ENCODE peak calls at places on chromosomes 11 and 22, in seven cellular contexts. One of them, this sample, is unnamed.

GRCh38 chr11:57942808-57943207 is 80.9 kb upstream of the OR9Q1 start:
- DNase-seq in tibial nerve: no peak
- DNase-seq in esophagus muscularis mucosa: no peak
- DNase-seq in transverse colon: no peak
- DNase-seq in stomach: no peak
- DNase-seq in GM12878: no peak
- DNase-seq in HepG2: no peak
- DNase-seq in this sample: no peak

GRCh38 chr22:46106279-46107022 is 43.9 kb upstream of the PPARA start:
- DNase-seq in stomach: no peak
- DNase-seq in tibial nerve: no peak
- DNase-seq in HepG2: no peak
- DNase-seq in esophagus muscularis mucosa: no peak
- DNase-seq in transverse colon: no peak
- DNase-seq in GM12878: no peak
- DNase-seq in this sample: no peak

GRCh38 chr22:39244496-39245129 is at the start of gene PDGFB:
- DNase-seq in stomach: peak; percentile 61
- DNase-seq in transverse colon: peak; percentile 41
- DNase-seq in HepG2: no peak
- DNase-seq in tibial nerve: no peak
- DNase-seq in GM12878: no peak
- DNase-seq in esophagus muscularis mucosa: no peak
- DNase-seq in this sample: no peak

GRCh38 chr22:22943521-22944267 is 56.1 kb downstream of the IGLL5 start:
- DNase-seq in GM12878: no peak
- DNase-seq in tibial nerve: no peak
- DNase-seq in transverse colon: peak; percentile 7
- DNase-seq in HepG2: no peak
- DNase-seq in esophagus muscularis mucosa: peak; percentile 81
- DNase-seq in stomach: peak; percentile 21
- DNase-seq in this sample: no peak

GRCh38 chr11:119615003-119615878 is 113.8 kb downstream of the NECTIN1 start:
- DNase-seq in HepG2: peak; percentile 83
- DNase-seq in stomach: no peak
- DNase-seq in esophagus muscularis mucosa: no peak
- DNase-seq in tibial nerve: no peak
- DNase-seq in transverse colon: no peak
- DNase-seq in GM12878: peak; percentile 48
- DNase-seq in this sample: no peak

GRCh38 chr11:13462311-13462927 is 603 bp downstream of the BTBD10 start:
- DNase-seq in GM12878: no peak
- DNase-seq in transverse colon: peak; percentile 78
- DNase-seq in stomach: peak; percentile 43
- DNase-seq in esophagus muscularis mucosa: no peak
- DNase-seq in HepG2: peak; percentile 31
- DNase-seq in tibial nerve: peak; percentile 24
- DNase-seq in this sample: no peak

GRCh38 chr11:111944651-111945051 is 7.5 kb downstream of the DIXDC1 start:
- DNase-seq in transverse colon: no peak
- DNase-seq in stomach: no peak
- DNase-seq in esophagus muscularis mucosa: no peak
- DNase-seq in GM12878: no peak
- DNase-seq in HepG2: no peak
- DNase-seq in tibial nerve: no peak
- DNase-seq in this sample: no peak

GRCh38 chr11:73382747-73383146 is 6.5 kb downstream of the RELT start:
- DNase-seq in esophagus muscularis mucosa: no peak
- DNase-seq in transverse colon: no peak
- DNase-seq in HepG2: no peak
- DNase-seq in GM12878: no peak
- DNase-seq in tibial nerve: no peak
- DNase-seq in stomach: no peak
- DNase-seq in this sample: no peak

GRCh38 chr11:86518211-86518610 is 143.5 kb downstream of the CCDC81 start:
- DNase-seq in tibial nerve: no peak
- DNase-seq in esophagus muscularis mucosa: peak; percentile 64
- DNase-seq in HepG2: no peak
- DNase-seq in transverse colon: no peak
- DNase-seq in stomach: no peak
- DNase-seq in GM12878: no peak
- DNase-seq in this sample: no peak

GRCh38 chr11:102840018-102840417 is 3.4 kb downstream of the MMP3 start:
- DNase-seq in tibial nerve: no peak
- DNase-seq in esophagus muscularis mucosa: no peak
- DNase-seq in HepG2: no peak
- DNase-seq in transverse colon: no peak
- DNase-seq in GM12878: no peak
- DNase-seq in stomach: no peak
- DNase-seq in this sample: no peak

GRCh38 chr22:34976474-34976873 is 89.5 kb upstream of the ISX start:
- DNase-seq in esophagus muscularis mucosa: no peak
- DNase-seq in tibial nerve: no peak
- DNase-seq in HepG2: no peak
- DNase-seq in transverse colon: no peak
- DNase-seq in GM12878: no peak
- DNase-seq in stomach: no peak
- DNase-seq in this sample: no peak

GRCh38 chr11:77095551-77096490 is 6.8 kb upstream of the OMP start:
- DNase-seq in HepG2: peak; percentile 76
- DNase-seq in transverse colon: peak; percentile 91
- DNase-seq in tibial nerve: no peak
- DNase-seq in GM12878: no peak
- DNase-seq in esophagus muscularis mucosa: no peak
- DNase-seq in stomach: peak; percentile 79
- DNase-seq in this sample: no peak

GRCh38 chr11:75632450-75632849 is 36.4 kb downstream of the MAP6 start:
- DNase-seq in GM12878: no peak
- DNase-seq in transverse colon: no peak
- DNase-seq in tibial nerve: no peak
- DNase-seq in stomach: no peak
- DNase-seq in esophagus muscularis mucosa: no peak
- DNase-seq in HepG2: no peak
- DNase-seq in this sample: no peak

GRCh38 chr11:121452609-121453150 is at the start of gene SORL1-AS1:
- DNase-seq in HepG2: no peak
- DNase-seq in stomach: no peak
- DNase-seq in transverse colon: peak; percentile 45
- DNase-seq in GM12878: no peak
- DNase-seq in esophagus muscularis mucosa: no peak
- DNase-seq in tibial nerve: no peak
- DNase-seq in this sample: no peak

GRCh38 chr11:119149371-119150275 is 771 bp downstream of the ABCG4 start:
- DNase-seq in stomach: no peak
- DNase-seq in esophagus muscularis mucosa: no peak
- DNase-seq in transverse colon: no peak
- DNase-seq in tibial nerve: no peak
- DNase-seq in HepG2: no peak
- DNase-seq in GM12878: no peak
- DNase-seq in this sample: no peak

GRCh38 chr11:22510741-22511140 is 114.9 kb downstream of the FANCF start:
- DNase-seq in transverse colon: no peak
- DNase-seq in esophagus muscularis mucosa: no peak
- DNase-seq in GM12878: no peak
- DNase-seq in stomach: no peak
- DNase-seq in tibial nerve: no peak
- DNase-seq in HepG2: no peak
- DNase-seq in this sample: no peak

GRCh38 chr11:45163956-45164575 is 17.6 kb downstream of the PRDM11 start:
- DNase-seq in HepG2: no peak
- DNase-seq in GM12878: no peak
- DNase-seq in esophagus muscularis mucosa: no peak
- DNase-seq in transverse colon: no peak
- DNase-seq in tibial nerve: no peak
- DNase-seq in stomach: no peak
- DNase-seq in this sample: no peak

DNA sequence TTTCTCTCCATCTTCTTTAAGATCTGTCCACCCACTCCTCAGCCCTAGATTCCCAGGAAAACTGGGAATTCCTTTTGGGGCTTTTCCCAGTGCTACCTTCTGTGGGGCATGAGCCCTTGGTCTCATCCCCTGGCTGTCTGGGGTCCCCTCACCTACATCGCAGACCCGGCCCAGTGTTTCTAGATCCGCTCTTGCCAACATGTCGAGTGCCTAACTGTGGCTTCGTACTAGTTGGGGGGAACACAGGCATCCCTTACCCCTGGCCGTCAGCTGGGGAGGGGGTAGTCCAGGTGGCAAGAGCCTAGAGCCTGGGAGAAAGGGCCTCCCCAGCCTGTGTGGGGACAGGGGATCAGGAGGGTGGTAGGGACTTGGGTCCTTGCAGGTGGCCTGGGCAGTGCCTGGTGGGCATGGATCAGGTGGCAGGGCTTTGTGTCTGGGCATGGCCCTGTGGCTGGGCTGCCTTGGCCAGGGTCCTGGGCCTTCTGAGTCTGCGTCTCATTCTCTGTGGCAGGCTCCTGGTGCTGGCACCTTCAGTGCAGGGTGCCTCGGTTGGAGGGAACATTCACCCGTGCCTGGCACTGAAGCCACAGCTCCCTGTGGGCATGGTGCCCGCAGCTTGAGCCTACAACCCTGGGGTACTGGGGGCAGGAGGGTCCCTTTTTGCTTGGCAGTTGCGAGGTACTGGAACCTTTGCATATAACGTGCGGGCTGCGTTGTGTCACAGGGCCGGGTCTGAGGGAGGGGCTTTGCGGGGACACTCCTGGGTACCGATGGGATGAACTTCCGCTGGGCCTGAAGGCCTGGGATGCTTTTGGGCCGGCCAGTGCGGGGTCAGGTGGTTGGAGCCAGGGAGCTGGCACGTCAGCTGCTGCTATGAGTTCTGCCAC is 4.1 kb downstream of the KCNQ1 start:
- DNase-seq in stomach: no peak
- DNase-seq in tibial nerve: no peak
- DNase-seq in esophagus muscularis mucosa: no peak
- DNase-seq in HepG2: no peak
- DNase-seq in transverse colon: no peak
- DNase-seq in GM12878: no peak
- DNase-seq in this sample: no peak
- H3K27me3 ChIP-seq in stomach: peaks cover 4% of the 10 kb centered on the region
- H3K27me3 ChIP-seq in tibial nerve: peaks cover 44% of the 10 kb centered on the region
- H3K27me3 ChIP-seq in esophagus muscularis mucosa: peaks cover 22% of the 10 kb centered on the region
- H3K27me3 ChIP-seq in HepG2: peaks cover 86% of the 10 kb centered on the region
- H3K27me3 ChIP-seq in transverse colon: peaks cover 10% of the 10 kb centered on the region
- H3K27me3 ChIP-seq in GM12878: peaks cover 2% of the 10 kb centered on the region
- H3K27me3 ChIP-seq in this sample: peaks cover 3% of the 10 kb centered on the region

GRCh38 chr11:8728566-8728965 is 46.0 kb downstream of the RPL27A start:
- DNase-seq in GM12878: no peak
- DNase-seq in transverse colon: no peak
- DNase-seq in esophagus muscularis mucosa: no peak
- DNase-seq in tibial nerve: no peak
- DNase-seq in stomach: no peak
- DNase-seq in HepG2: no peak
- DNase-seq in this sample: no peak
- TF ChIP-seq EP300 in GM12878: no peak
- TF ChIP-seq EP300 in transverse colon: no peak
- TF ChIP-seq EP300 in esophagus muscularis mucosa: no peak
- TF ChIP-seq EP300 in tibial nerve: no peak
- TF ChIP-seq EP300 in stomach: no peak
- TF ChIP-seq EP300 in HepG2: no peak
- TF ChIP-seq EP300 in this sample: no peak

DNA sequence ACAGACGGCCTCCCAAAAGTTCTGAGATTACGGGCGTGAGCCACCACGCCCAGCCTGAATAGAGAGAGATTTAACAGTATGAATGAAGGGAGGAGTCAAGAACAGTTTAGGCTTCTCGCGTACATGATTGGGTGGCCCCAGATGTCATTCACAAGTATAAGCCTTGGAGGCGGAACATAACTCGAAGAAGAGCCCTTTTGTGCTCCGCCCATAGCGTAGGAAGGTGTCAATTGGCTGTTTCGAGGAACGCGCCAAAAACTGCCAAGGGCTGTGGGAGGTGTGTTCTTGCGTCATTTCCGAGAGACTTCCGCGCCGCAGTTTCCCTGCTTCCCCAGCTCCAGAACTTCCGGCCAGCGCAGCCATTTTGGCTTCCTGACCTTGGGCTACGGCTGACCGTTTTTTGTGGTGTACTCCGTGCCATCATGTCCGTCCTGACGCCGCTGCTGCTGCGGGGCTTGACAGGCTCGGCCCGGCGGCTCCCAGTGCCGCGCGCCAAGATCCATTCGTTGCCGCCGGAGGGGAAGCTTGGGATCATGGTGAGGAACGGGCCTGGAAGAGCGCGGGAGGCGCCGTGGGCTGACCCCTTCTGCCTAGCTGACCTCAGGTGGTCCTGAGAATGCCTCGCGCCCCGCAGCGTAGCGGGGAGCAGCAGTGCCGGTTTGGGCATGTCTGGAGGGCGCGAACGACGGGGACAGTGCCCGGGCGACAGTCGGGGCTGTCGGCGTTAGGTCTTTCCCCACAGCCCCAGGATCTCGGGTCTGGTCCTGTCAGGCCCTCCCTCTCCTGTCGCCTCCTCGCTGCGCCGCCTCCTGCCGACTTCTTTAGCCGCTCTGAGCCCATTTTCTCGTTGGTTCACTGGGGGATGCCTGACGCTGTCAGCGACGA is at the start of gene COX8A:
- DNase-seq in HepG2: peak; percentile 99
- DNase-seq in GM12878: peak; percentile 99
- DNase-seq in transverse colon: peak; percentile 98
- DNase-seq in stomach: peak; percentile 98
- DNase-seq in esophagus muscularis mucosa: peak; percentile 99
- DNase-seq in tibial nerve: peak; percentile 97
- DNase-seq in this sample: peak; percentile 99
- TF ChIP-seq POLR2A in HepG2: peak; percentile 88
- TF ChIP-seq POLR2A in GM12878: peak; percentile 94
- TF ChIP-seq POLR2A in transverse colon: peak; percentile 83
- TF ChIP-seq POLR2A in stomach: no peak
- TF ChIP-seq POLR2A in esophagus muscularis mucosa: no peak
- TF ChIP-seq POLR2A in tibial nerve: no peak
- TF ChIP-seq POLR2A in this sample: peak; percentile 79

DNA sequence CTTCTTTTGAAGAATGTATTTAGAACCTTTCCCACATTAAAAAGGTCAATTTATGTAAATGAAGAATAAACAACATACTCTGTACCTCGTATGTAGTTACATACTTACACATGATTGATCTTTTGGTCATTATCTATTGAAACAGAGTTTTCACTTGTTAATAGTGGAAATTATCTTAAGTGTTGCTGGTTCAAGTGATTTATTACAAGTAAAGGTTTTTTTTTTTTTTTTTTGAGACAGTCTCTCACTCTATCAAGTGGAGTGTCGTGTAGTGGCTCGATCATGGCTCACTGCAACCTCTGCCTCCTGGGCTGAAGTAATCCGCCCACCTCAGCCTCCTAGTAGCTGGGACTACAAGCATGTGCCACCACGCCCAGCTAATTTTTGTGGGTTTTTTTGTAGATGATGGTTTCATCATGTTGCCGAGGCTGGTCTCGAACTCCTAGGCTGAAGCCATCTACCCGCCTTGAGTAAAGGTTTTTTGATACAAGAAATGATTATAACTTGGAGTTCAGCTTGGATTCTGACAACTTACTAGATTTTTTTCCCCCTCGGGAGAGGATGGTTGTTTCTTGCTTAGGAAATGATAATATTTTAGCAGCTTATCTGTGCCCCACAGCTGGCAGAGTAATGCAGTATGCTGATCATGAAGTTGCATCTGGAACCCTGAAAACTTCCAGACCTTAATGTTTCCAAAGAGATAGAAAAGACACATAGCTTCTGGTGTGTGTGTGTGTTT is 68.9 kb downstream of the MTMR3 start:
- DNase-seq in transverse colon: no peak
- DNase-seq in esophagus muscularis mucosa: no peak
- DNase-seq in HepG2: no peak
- DNase-seq in GM12878: no peak
- DNase-seq in tibial nerve: no peak
- DNase-seq in stomach: no peak
- DNase-seq in this sample: no peak
- H3K27me3 ChIP-seq in transverse colon: no peaks in the 10 kb centered on the region
- H3K27me3 ChIP-seq in esophagus muscularis mucosa: no peaks in the 10 kb centered on the region
- H3K27me3 ChIP-seq in HepG2: no peaks in the 10 kb centered on the region
- H3K27me3 ChIP-seq in GM12878: no peaks in the 10 kb centered on the region
- H3K27me3 ChIP-seq in tibial nerve: no peaks in the 10 kb centered on the region
- H3K27me3 ChIP-seq in stomach: no peaks in the 10 kb centered on the region
- H3K27me3 ChIP-seq in this sample: no peaks in the 10 kb centered on the region